ENCODE peak calls at places on chromosomes 13 and 19, in nine cellular contexts. V, W, B, L, K, Y, F, Z and J are unnamed samples.

GRCh38 chr13:92175330-92175729 is 776.9 kb downstream of the GPC5 start:
- DNase-seq in L (no peak), F (peak; percentile 79), V (peak; percentile 74), Y (peak; percentile 10), B (no peak), Z (peak; percentile 41), W (peak; percentile 60), K (no peak), J (peak; percentile 92)

GRCh38 chr19:45767881-45768643 is 990 bp downstream of the SIX5 start:
- DNase-seq in B (peak; percentile 64), Z (no peak), K (peak; percentile 88), F (peak; percentile 78), W (peak; percentile 24), L (no peak), Y (peak; percentile 39), V (no peak), J (peak; percentile 70)

GRCh38 chr19:32233091-32233490 is 112.3 kb upstream of the ZNF507 start:
- DNase-seq in W (no peak), Y (no peak), F (no peak), B (no peak), V (no peak), Z (no peak), L (no peak), K (no peak), J (no peak)

GRCh38 chr13:28492527-28493367 is 2.2 kb downstream of the FLT1 start:
- DNase-seq in W (no peak), F (peak; percentile 61), K (no peak), B (peak; percentile 80), V (no peak), Y (no peak), Z (no peak), L (no peak), J (no peak)

GRCh38 chr13:113648218-113648615 is 9.8 kb downstream of the ATP4B start:
- DNase-seq in Z (no peak), F (no peak), B (no peak), Y (no peak), W (no peak), K (peak; percentile 62), V (no peak), L (no peak), J (no peak)

GRCh38 chr13:44364601-44365000 is 9.0 kb upstream of the SERP2 start:
- DNase-seq in Y (peak; percentile 68), W (no peak), K (no peak), B (peak; percentile 80), V (no peak), Z (no peak), F (peak; percentile 68), L (no peak), J (peak; percentile 21)

GRCh38 chr13:48069573-48069972 is 25.3 kb downstream of the MED4 start:
- DNase-seq in Y (no peak), Z (no peak), L (no peak), K (no peak), F (no peak), V (no peak), W (no peak), B (no peak), J (no peak)

GRCh38 chr13:91238036-91238435 is 109.5 kb upstream of the MIR17HG start:
- DNase-seq in V (no peak), B (no peak), L (no peak), W (no peak), Z (no peak), F (no peak), Y (no peak), K (no peak), J (no peak)

GRCh38 chr13:111965466-111966214 is 101.3 kb upstream of the SOX1 start:
- DNase-seq in B (no peak), W (no peak), K (no peak), L (no peak), Z (no peak), Y (no peak), F (no peak), V (no peak), J (no peak)

GRCh38 chr13:84946144-84946543 is 853.1 kb downstream of the SLITRK6 start:
- DNase-seq in Y (no peak), B (no peak), Z (no peak), F (peak; percentile 3), W (no peak), K (no peak), V (peak; percentile 53), L (no peak), J (no peak)

GRCh38 chr19:8571006-8571411 is 6.2 kb downstream of the MYO1F start:
- DNase-seq in K (no peak), L (no peak), F (peak; percentile 86), B (peak; percentile 86), Y (peak; percentile 53), V (no peak), W (no peak), Z (no peak), J (peak; percentile 70)

GRCh38 chr13:102726430-102726829 is 31.6 kb upstream of the METTL21C start:
- DNase-seq in V (peak; percentile 45), F (no peak), K (no peak), B (peak; percentile 24), Y (peak; percentile 11), Z (no peak), W (no peak), L (no peak), J (no peak)

GRCh38 chr19:31911577-31911976 is 433.8 kb upstream of the ZNF507 start:
- DNase-seq in F (no peak), V (no peak), K (no peak), Y (no peak), W (no peak), L (no peak), Z (no peak), B (no peak), J (no peak)

GRCh38 chr13:30844548-30845296 is 61.3 kb upstream of the MEDAG start:
- DNase-seq in K (no peak), F (peak; percentile 74), L (no peak), V (peak; percentile 47), B (no peak), Y (no peak), W (no peak), Z (no peak), J (no peak)

GRCh38 chr13:33611016-33611805 is 206.7 kb upstream of the RFC3 start:
- DNase-seq in W (peak; percentile 80), Z (peak; percentile 32), Y (peak; percentile 17), B (no peak), F (no peak), V (no peak), K (peak; percentile 77), L (no peak), J (peak; percentile 51)

GRCh38 chr19:45676851-45677263 is 8.8 kb downstream of the GIPR start:
- DNase-seq in L (no peak), B (no peak), Z (no peak), W (no peak), K (no peak), V (no peak), Y (peak; percentile 24), F (no peak), J (no peak)

GRCh38 chr13:112325941-112326645 is 50.1 kb upstream of the SPACA7 start:
- DNase-seq in W (no peak), L (no peak), K (no peak), Y (no peak), F (no peak), Z (no peak), V (no peak), B (no peak), J (no peak)

GRCh38 chr19:17777840-17778620 is 16.9 kb upstream of the B3GNT3 start:
- DNase-seq in B (peak; percentile 78), V (peak; percentile 78), Z (no peak), W (no peak), L (no peak), K (peak; percentile 73), F (peak; percentile 56), Y (peak; percentile 75), J (peak; percentile 59)

GRCh38 chr19:41325947-41326706 is 16.2 kb downstream of the CCDC97 start:
- DNase-seq in W (no peak), V (peak; percentile 84), K (peak; percentile 80), F (peak; percentile 84), Z (no peak), B (peak; percentile 90), Y (no peak), L (no peak), J (peak; percentile 75)

GRCh38 chr13:113759525-113760137 is 605 bp downstream of the TMEM255B start:
- DNase-seq in Z (no peak), K (peak; percentile 62), B (no peak), F (peak; percentile 42), V (no peak), W (no peak), L (no peak), Y (no peak), J (peak; percentile 9)

GRCh38 chr13:113319371-113319770 is 22.3 kb downstream of the LAMP1 start:
- DNase-seq in B (no peak), V (no peak), L (no peak), F (no peak), Y (no peak), K (no peak), Z (no peak), W (no peak), J (no peak)

GRCh38 chr19:6213696-6214585 is 65.8 kb downstream of the MLLT1 start:
- DNase-seq in V (no peak), Z (no peak), K (no peak), W (no peak), F (no peak), Y (no peak), L (no peak), B (no peak), J (no peak)

GRCh38 chr19:44747739-44748425 is 626 bp upstream of the BCL3 start:
- DNase-seq in V (peak; percentile 80), F (peak; percentile 86), W (no peak), Y (peak; percentile 87), L (no peak), K (peak; percentile 87), Z (no peak), B (peak; percentile 81), J (peak; percentile 74)

GRCh38 chr13:109224033-109224432 is 562.4 kb downstream of the IRS2 start:
- DNase-seq in Y (no peak), L (no peak), K (no peak), Z (no peak), B (no peak), W (no peak), F (no peak), V (no peak), J (no peak)

GRCh38 chr19:12778020-12778904 is 2.9 kb upstream of the HOOK2 start:
- DNase-seq in V (peak; percentile 50), L (no peak), W (peak; percentile 85), B (peak; percentile 89), F (peak; percentile 94), K (peak; percentile 88), Y (peak; percentile 64), Z (no peak), J (peak; percentile 74)

GRCh38 chr13:26663801-26664200 is 96.8 kb downstream of the GPR12 start:
- DNase-seq in W (peak; percentile 86), L (no peak), B (no peak), K (no peak), V (peak; percentile 46), F (no peak), Y (peak; percentile 3), Z (no peak), J (no peak)

GRCh38 chr13:49932066-49932465 is 4.1 kb downstream of the SPRYD7 start:
- DNase-seq in F (peak; percentile 27), K (no peak), L (no peak), Y (no peak), Z (no peak), B (no peak), W (no peak), V (no peak), J (peak; percentile 81)

GRCh38 chr13:50127017-50127725 is 111.9 kb downstream of the KCNRG start:
- DNase-seq in Z (no peak), Y (peak; percentile 72), F (peak; percentile 88), V (no peak), W (no peak), L (no peak), K (peak; percentile 75), B (no peak), J (peak; percentile 44)